ENCODE peak calls at places on chromosomes 16 and 17, in eight cellular contexts. J, Z, H, W, R, L, V and O are unnamed samples.

GRCh38 chr17:50699410-50699809 is 8.3 kb downstream of the ANKRD40 start:
- DNase-seq in J (no peak), Z (no peak), H (no peak), W (no peak), R (peak; percentile 72), L (no peak), V (no peak), O (no peak)

GRCh38 chr16:48608452-48608851 is 1.5 kb downstream of the N4BP1 start:
- DNase-seq in J (no peak), Z (no peak), H (no peak), W (no peak), R (no peak), L (no peak), V (no peak), O (no peak)

GRCh38 chr16:85104821-85105391 is 7.4 kb downstream of the CIBAR2 start:
- DNase-seq in J (no peak), Z (no peak), H (no peak), W (no peak), R (no peak), L (no peak), V (no peak), O (no peak)

GRCh38 chr17:44900894-44901293 is 1.6 kb upstream of the EFTUD2 start:
- DNase-seq in J (peak; percentile 87), Z (peak; percentile 83), H (no peak), W (peak; percentile 93), R (peak; percentile 58), L (peak; percentile 89), V (no peak), O (no peak)

GRCh38 chr16:76854234-76854633 is 336.8 kb upstream of the MON1B start:
- DNase-seq in J (no peak), Z (no peak), H (no peak), W (no peak), R (peak; percentile 29), L (no peak), V (no peak), O (no peak)

GRCh38 chr17:82023447-82024241 is 539 bp downstream of the LRRC45 start:
- DNase-seq in J (no peak), Z (peak; percentile 8), H (no peak), W (no peak), R (no peak), L (no peak), V (no peak), O (no peak)

GRCh38 chr17:68624381-68624780 is 23.2 kb upstream of the FAM20A start:
- DNase-seq in J (no peak), Z (no peak), H (no peak), W (no peak), R (no peak), L (no peak), V (no peak), O (no peak)

GRCh38 chr16:51225902-51226301 is 74.8 kb upstream of the SALL1 start:
- DNase-seq in J (no peak), Z (no peak), H (no peak), W (no peak), R (no peak), L (no peak), V (no peak), O (no peak)

GRCh38 chr17:79835953-79836951 is 3.0 kb downstream of the CBX4 start:
- DNase-seq in J (peak; percentile 38), Z (peak; percentile 19), H (peak; percentile 71), W (no peak), R (peak; percentile 61), L (no peak), V (no peak), O (peak; percentile 82)

DNA sequence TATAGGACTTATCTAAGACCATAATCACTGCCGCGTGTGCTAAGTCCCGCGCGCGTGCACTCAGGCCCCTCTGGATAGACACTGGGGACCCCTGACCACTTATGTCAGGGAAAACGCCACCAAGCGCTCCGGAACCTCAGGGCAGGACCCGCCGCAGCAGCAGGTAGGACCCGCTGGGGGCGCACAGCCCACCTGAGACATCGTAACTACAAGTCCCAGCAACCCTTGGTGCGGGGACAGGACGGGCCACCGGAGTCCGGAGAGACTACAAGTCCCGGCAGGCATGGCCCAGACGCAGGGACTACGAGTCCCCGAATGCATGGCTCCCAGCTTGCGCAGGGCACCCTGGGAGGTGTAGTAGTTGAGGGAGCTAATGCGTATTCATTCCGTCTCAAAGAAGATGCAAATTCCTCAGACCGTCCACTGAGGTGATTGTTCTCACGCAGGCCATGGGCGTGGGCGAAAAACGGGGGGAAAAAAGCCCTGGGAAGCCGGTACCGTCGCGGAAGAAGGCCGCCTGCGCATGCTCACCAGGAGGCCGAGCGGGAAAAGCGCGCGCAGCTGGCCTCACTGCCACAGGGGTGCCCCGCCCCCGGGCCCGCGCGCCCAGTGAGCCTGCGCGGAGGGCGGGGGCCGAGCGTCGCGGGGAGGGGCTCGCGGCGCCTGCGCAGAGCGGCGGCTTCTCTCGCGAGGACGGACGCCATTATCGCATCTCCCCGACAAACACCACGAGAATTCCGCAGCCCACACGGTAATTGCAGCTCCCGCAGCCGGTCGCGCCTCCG is at the start of gene BANP:
- DNase-seq in J (peak; percentile 99), Z (peak; percentile 98), H (peak; percentile 98), W (peak; percentile 98), R (peak; percentile 100), L (peak; percentile 99), V (peak; percentile 100), O (peak; percentile 98)
- TF ChIP-seq POLR2A in J (peak; percentile 51), Z (no peak), H (peak; percentile 90), W (no peak), R (peak; percentile 74), L (peak; percentile 84), V (no peak), O (no peak)

DNA sequence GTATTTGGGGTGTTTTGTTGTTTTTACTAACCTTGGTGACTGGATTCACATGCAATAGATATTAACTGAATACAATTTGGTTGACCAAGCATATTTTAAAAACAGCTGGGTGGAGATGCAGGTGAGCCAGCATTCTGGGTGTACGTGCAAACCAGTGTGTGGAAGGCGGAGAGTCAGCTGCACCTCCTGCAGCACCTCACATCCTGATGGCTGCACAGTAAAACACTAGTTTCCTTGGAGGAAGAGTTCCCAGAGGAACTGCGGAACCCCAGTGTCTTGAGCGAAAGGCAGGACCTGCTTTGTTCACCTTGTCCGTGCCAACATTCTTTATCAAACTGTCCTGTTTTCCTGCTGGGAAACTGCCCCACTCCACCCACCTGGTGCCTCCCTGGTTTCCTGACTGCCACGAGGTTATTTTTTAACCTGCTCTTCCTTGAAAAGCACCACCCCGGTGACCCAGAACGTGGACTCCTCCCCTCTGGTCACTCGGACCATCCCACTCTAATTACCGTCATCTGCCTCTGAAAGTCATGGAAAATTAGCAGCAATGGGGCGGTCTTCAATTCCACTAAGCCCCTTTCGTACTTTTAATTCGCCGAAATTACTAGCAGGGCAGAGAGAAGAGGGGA is 1.0 kb upstream of the YPEL2 start:
- DNase-seq in J (peak; percentile 86), Z (no peak), H (peak; percentile 11), W (peak; percentile 92), R (peak; percentile 75), L (peak; percentile 70), V (peak; percentile 50), O (peak; percentile 83)
- H3K4me3 ChIP-seq in J (no peak overlapping the region), Z (no peak overlapping the region), H (peak overlapping the region; percentile 98), W (no peak overlapping the region), R (peak overlapping the region; percentile 99), L (no peak overlapping the region), V (peak overlapping the region; percentile 75), O (peak overlapping the region; percentile 100)

GRCh38 chr17:5329784-5330557 is 47.9 kb downstream of the RABEP1 start:
- DNase-seq in J (no peak), Z (peak; percentile 11), H (no peak), W (no peak), R (no peak), L (no peak), V (no peak), O (no peak)
- TF ChIP-seq POLR2A in J (no peak), Z (no peak), H (no peak), W (no peak), R (no peak), L (no peak), V (no peak), O (no peak)

GRCh38 chr16:2482181-2483107 is 7.5 kb downstream of the TBC1D24 start:
- DNase-seq in J (no peak), Z (peak; percentile 71), H (peak; percentile 66), W (no peak), R (no peak), L (peak; percentile 59), V (peak; percentile 58), O (no peak)
- H3K4me3 ChIP-seq in J (no peak overlapping the region), Z (peak overlapping the region; percentile 19), H (peak overlapping the region; percentile 1), W (no peak overlapping the region), R (no peak overlapping the region), L (no peak overlapping the region), V (no peak overlapping the region), O (peak overlapping the region; percentile 31)

GRCh38 chr16:88784856-88785105 is 239 bp downstream of the PIEZO1 start:
- DNase-seq in J (no peak), Z (no peak), H (no peak), W (no peak), R (no peak), L (no peak), V (no peak), O (no peak)

GRCh38 chr16:88784074-88784855 is 755 bp downstream of the PIEZO1 start:
- DNase-seq in J (peak; percentile 69), Z (peak; percentile 72), H (peak; percentile 71), W (peak; percentile 65), R (peak; percentile 74), L (peak; percentile 76), V (peak; percentile 69), O (peak; percentile 85)

GRCh38 chr16:88783391-88784073 is 1.5 kb downstream of the PIEZO1 start:
- DNase-seq in J (no peak), Z (peak; percentile 33), H (peak; percentile 65), W (peak; percentile 83), R (no peak), L (peak; percentile 50), V (no peak), O (no peak)

GRCh38 chr16:88787579-88788314 is 2.7 kb upstream of the PIEZO1 start:
- DNase-seq in J (no peak), Z (no peak), H (no peak), W (no peak), R (no peak), L (no peak), V (no peak), O (no peak)

DNA sequence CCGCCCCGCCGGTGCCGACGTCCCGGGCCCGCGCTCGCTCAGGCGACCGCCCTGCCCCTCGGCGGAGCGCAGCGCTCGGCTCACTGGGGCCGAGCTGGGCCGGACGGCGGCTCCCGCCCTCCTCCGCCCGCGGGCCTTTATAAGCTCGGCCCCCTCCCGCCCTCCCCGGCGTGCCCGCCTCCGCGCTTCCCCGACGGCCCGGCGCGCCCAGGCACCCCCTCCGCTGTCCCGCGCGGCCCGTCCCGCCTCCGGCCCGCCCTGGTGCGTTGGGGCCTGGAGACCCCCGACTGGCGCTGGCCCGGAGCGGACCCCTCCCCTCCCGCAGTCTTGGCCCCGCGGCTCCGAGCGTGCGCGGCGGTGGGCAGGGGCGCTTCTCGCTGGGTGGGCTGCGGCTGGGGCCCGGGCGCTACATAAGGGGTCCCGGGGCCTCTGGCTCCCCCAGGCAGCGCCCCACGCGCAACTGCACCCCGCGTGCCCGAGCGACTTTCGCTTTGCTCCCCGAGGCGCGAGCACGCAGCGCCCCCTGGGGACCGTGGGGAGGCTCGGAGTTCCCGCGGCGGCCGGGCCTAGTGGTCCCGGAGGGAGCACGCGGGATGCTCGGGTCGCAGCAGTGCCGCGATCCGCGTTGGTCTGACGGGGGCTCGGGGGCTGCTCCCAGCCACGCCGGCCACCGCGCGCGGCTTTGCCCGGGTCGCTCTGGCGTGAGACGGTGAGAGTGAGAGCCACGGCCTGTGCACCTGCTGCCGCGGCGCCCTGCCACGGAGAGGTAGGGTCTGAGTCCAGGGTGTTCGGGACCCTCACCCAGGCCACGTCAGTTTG is at the start of gene PIEZO1:
- DNase-seq in J (peak; percentile 70), Z (peak; percentile 52), H (peak; percentile 61), W (peak; percentile 53), R (peak; percentile 70), L (peak; percentile 79), V (peak; percentile 71), O (no peak)
- TF ChIP-seq POLR2A in J (peak; percentile 66), Z (peak; percentile 94), H (peak; percentile 46), W (peak; percentile 86), R (peak; percentile 81), L (peak; percentile 58), V (no peak), O (peak; percentile 25)